ENCODE peak calls at places on chromosome 2, in seven cellular contexts. R, C, W, S, D, U and O are unnamed samples.
A peak's percentile ranks its signal among the peaks of the same experiment; 100 is the strongest.

GRCh38 chr2:149037851-149038250 is 648 bp upstream of the LYPD6B start:
- DNase-seq in R (no peak), C (no peak), W (no peak), S (no peak), D (no peak), U (no peak), O (peak; percentile 58)

GRCh38 chr2:119387381-119388129 is 20.8 kb downstream of the DBI start:
- DNase-seq in R (peak; percentile 21), C (no peak), W (peak; percentile 75), S (no peak), D (peak; percentile 87), U (peak; percentile 74), O (peak; percentile 90)

GRCh38 chr2:217826505-217826904 is 176.3 kb downstream of the TNS1 start:
- DNase-seq in R (no peak), C (no peak), W (peak; percentile 33), S (no peak), D (peak; percentile 39), U (peak; percentile 92), O (no peak)

GRCh38 chr2:60634443-60634842 is 81.0 kb upstream of the BCL11A start:
- DNase-seq in R (no peak), C (no peak), W (no peak), S (no peak), D (peak; percentile 38), U (no peak), O (no peak)

GRCh38 chr2:12046641-12047040 is 300.2 kb downstream of the LPIN1 start:
- DNase-seq in R (no peak), C (peak; percentile 26), W (no peak), S (no peak), D (peak; percentile 53), U (no peak), O (no peak)

GRCh38 chr2:216535454-216535995 is 36.9 kb downstream of the RPL37A start:
- DNase-seq in R (peak; percentile 11), C (peak; percentile 92), W (peak; percentile 46), S (no peak), D (peak; percentile 91), U (peak; percentile 68), O (peak; percentile 87)

GRCh38 chr2:45930396-45930792 is 278.9 kb downstream of the PRKCE start:
- DNase-seq in R (peak; percentile 26), C (peak; percentile 23), W (no peak), S (no peak), D (peak; percentile 64), U (no peak), O (peak; percentile 21)

GRCh38 chr2:203893823-203894222 is 26.3 kb downstream of the CTLA4 start:
- DNase-seq in R (no peak), C (no peak), W (no peak), S (no peak), D (peak; percentile 32), U (no peak), O (peak; percentile 27)

GRCh38 chr2:222358876-222359275 is 60.1 kb upstream of the PAX3 start:
- DNase-seq in R (no peak), C (no peak), W (no peak), S (no peak), D (no peak), U (peak; percentile 72), O (peak; percentile 6)

GRCh38 chr2:650343-651310 is 26.6 kb downstream of the TMEM18 start:
- DNase-seq in R (no peak), C (no peak), W (no peak), S (no peak), D (peak; percentile 23), U (no peak), O (peak; percentile 62)

GRCh38 chr2:65177754-65178442 is 48.0 kb upstream of the RAB1A start:
- DNase-seq in R (no peak), C (no peak), W (no peak), S (no peak), D (no peak), U (no peak), O (no peak)

GRCh38 chr2:120436885-120437603 is 91.1 kb downstream of the INHBB start:
- DNase-seq in R (peak; percentile 83), C (no peak), W (peak; percentile 57), S (no peak), D (peak; percentile 51), U (no peak), O (peak; percentile 89)

GRCh38 chr2:179695486-179695885 is 165.9 kb downstream of the ZNF385B start:
- DNase-seq in R (no peak), C (no peak), W (no peak), S (no peak), D (no peak), U (no peak), O (no peak)

GRCh38 chr2:62883629-62884028 is 167.0 kb upstream of the OTX1 start:
- DNase-seq in R (no peak), C (no peak), W (no peak), S (no peak), D (no peak), U (no peak), O (no peak)

GRCh38 chr2:26850002-26850431 is 2.1 kb downstream of the DPYSL5 start:
- DNase-seq in R (no peak), C (no peak), W (no peak), S (no peak), D (no peak), U (no peak), O (peak; percentile 71)

GRCh38 chr2:73920577-73921545 is 5.8 kb upstream of the DGUOK start:
- DNase-seq in R (peak; percentile 56), C (no peak), W (no peak), S (no peak), D (peak; percentile 45), U (peak; percentile 57), O (no peak)

GRCh38 chr2:2887772-2888387 is 489.7 kb downstream of the EIPR1 start:
- DNase-seq in R (no peak), C (no peak), W (no peak), S (no peak), D (no peak), U (no peak), O (no peak)

GRCh38 chr2:134193006-134193405 is 60.9 kb upstream of the MGAT5 start:
- DNase-seq in R (peak; percentile 4), C (no peak), W (no peak), S (no peak), D (peak; percentile 68), U (no peak), O (no peak)

GRCh38 chr2:233928594-233929351 is 11.6 kb downstream of the TRPM8 start:
- DNase-seq in R (peak; percentile 55), C (no peak), W (no peak), S (no peak), D (peak; percentile 37), U (no peak), O (no peak)

GRCh38 chr2:60468390-60469085 is 84.9 kb downstream of the BCL11A start:
- DNase-seq in R (no peak), C (no peak), W (no peak), S (no peak), D (peak; percentile 61), U (no peak), O (no peak)

GRCh38 chr2:10875126-10875525 is 36.6 kb upstream of the KCNF1 start:
- DNase-seq in R (no peak), C (no peak), W (no peak), S (no peak), D (no peak), U (no peak), O (no peak)
- H3K27ac ChIP-seq in R (no peak overlapping the region), C (no peak overlapping the region), W (no peak overlapping the region), S (no peak overlapping the region), D (no peak overlapping the region), U (no peak overlapping the region), O (no peak overlapping the region)

GRCh38 chr2:37707393-37707792 is 36.0 kb upstream of the CDC42EP3 start:
- DNase-seq in R (no peak), C (no peak), W (no peak), S (no peak), D (no peak), U (no peak), O (no peak)

GRCh38 chr2:37713258-37713700 is 41.8 kb upstream of the CDC42EP3 start:
- DNase-seq in R (no peak), C (peak; percentile 80), W (no peak), S (no peak), D (peak; percentile 94), U (no peak), O (no peak)

GRCh38 chr2:37706784-37707183 is 35.3 kb upstream of the CDC42EP3 start:
- DNase-seq in R (no peak), C (no peak), W (no peak), S (no peak), D (no peak), U (no peak), O (no peak)

GRCh38 chr2:37711831-37712230 is 40.4 kb upstream of the CDC42EP3 start:
- DNase-seq in R (no peak), C (no peak), W (no peak), S (peak; percentile 48), D (peak; percentile 77), U (no peak), O (no peak)

GRCh38 chr2:37711308-37711731 is 39.9 kb upstream of the CDC42EP3 start:
- DNase-seq in R (peak; percentile 45), C (peak; percentile 75), W (no peak), S (peak; percentile 40), D (peak; percentile 92), U (no peak), O (peak; percentile 72)
- H3K27ac ChIP-seq in R (peak overlapping the region; percentile 11), C (peak overlapping the region; percentile 95), W (no peak overlapping the region), S (no peak overlapping the region), D (peak overlapping the region; percentile 81), U (no peak overlapping the region), O (peak overlapping the region; percentile 84)

GRCh38 chr2:55604027-55604565 is 13.3 kb downstream of the PPP4R3B start:
- DNase-seq in R (no peak), C (no peak), W (no peak), S (no peak), D (peak; percentile 42), U (no peak), O (no peak)
- H3K27ac ChIP-seq in R (no peak overlapping the region), C (peak overlapping the region; percentile 3), W (no peak overlapping the region), S (no peak overlapping the region), D (peak overlapping the region; percentile 50), U (no peak overlapping the region), O (peak overlapping the region; percentile 68)

DNA sequence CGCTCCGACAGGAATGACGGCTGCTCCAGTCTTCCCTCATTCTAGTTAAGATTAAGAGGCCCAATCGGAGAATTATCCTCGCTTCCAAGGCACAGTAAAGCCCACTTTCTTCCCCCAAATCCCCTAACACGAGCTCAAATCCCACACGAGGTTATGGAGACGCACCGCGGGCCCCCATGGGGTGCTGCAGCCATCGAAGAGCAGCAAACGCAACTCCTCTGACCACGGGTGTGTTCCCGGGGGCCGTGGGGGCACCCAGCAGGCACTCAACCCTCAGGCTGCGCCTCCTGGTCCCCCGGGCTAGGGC is 446 bp downstream of the COPS9 start:
- DNase-seq in R (no peak), C (no peak), W (no peak), S (no peak), D (no peak), U (no peak), O (peak; percentile 94)
- H3K27ac ChIP-seq in R (peak overlapping the region; percentile 84), C (peak overlapping the region; percentile 47), W (peak overlapping the region; percentile 38), S (peak overlapping the region; percentile 60), D (peak overlapping the region; percentile 2), U (peak overlapping the region; percentile 86), O (peak overlapping the region; percentile 67)

DNA sequence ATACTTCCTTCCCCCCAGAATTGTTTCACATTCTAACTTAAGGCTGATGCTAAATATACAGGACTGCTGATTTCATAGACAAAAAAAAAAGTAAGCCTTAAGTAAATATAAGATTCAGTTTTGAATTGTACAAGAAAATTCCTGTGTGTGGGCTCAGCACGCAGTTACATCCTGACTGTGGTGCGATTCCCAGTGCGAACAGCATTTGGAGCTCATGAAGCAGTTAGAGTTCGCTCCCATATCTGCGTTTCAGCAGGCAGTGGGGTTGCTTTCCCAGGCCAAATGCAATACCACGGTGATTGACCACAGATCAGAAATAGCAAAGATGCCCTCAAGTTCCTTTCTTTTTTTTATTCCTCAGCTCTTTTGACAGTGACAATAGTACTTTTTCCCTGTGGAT is 75.6 kb downstream of the SATB2 start:
- DNase-seq in R (no peak), C (no peak), W (no peak), S (no peak), D (no peak), U (no peak), O (peak; percentile 92)
- H3K27ac ChIP-seq in R (no peak overlapping the region), C (no peak overlapping the region), W (no peak overlapping the region), S (no peak overlapping the region), D (no peak overlapping the region), U (no peak overlapping the region), O (peak overlapping the region; percentile 72)